ENCODE peak calls at places on chromosome X, in seven cellular contexts. A is endothelial cell, S is amniotic epithelial cell, U is tibial artery, D is SHP77, P is AG09309, C is activated T-cell treated with anti-CD3 and anti-CD28 coated beads for 4 hours. X is an unnamed sample.

GRCh38 chrX:40173662-40174593 is 76.2 kb upstream of the BCOR start:
- DNase-seq in A (peak; percentile 22), S (peak; percentile 62), U (peak; percentile 63), D (peak; percentile 50), P (no peak), C (peak; percentile 43), X (peak; percentile 42)

GRCh38 chrX:53028678-53029077 is 19.9 kb upstream of the GPR173 start:
- DNase-seq in A (no peak), S (no peak), U (no peak), D (no peak), P (no peak), C (no peak), X (no peak)

GRCh38 chrX:108122748-108123147 is 31.2 kb downstream of the ATG4A start:
- DNase-seq in A (no peak), S (no peak), U (no peak), D (no peak), P (peak; percentile 1), C (no peak), X (peak; percentile 21)

GRCh38 chrX:68748030-68748429 is 80.8 kb upstream of the EFNB1 start:
- DNase-seq in A (no peak), S (no peak), U (no peak), D (no peak), P (no peak), C (no peak), X (no peak)

GRCh38 chrX:73812256-73812655 is 249.3 kb downstream of the CHIC1 start:
- DNase-seq in A (no peak), S (no peak), U (no peak), D (no peak), P (no peak), C (no peak), X (no peak)

GRCh38 chrX:107851215-107851614 is 25.5 kb downstream of the MID2 start:
- DNase-seq in A (no peak), S (peak; percentile 28), U (no peak), D (no peak), P (no peak), C (no peak), X (peak; percentile 49)

GRCh38 chrX:146363919-146364318 is 445.7 kb upstream of the CXorf51B start:
- DNase-seq in A (no peak), S (no peak), U (no peak), D (no peak), P (no peak), C (no peak), X (no peak)

GRCh38 chrX:2498781-2499302 is 1.9 kb downstream of the DHRSX start:
- DNase-seq in A (no peak), S (peak; percentile 42), U (peak; percentile 69), D (no peak), P (no peak), C (no peak), X (peak; percentile 44)

GRCh38 chrX:22575161-22575845 is 302.6 kb downstream of the CBLL2 start:
- DNase-seq in A (no peak), S (peak; percentile 21), U (no peak), D (no peak), P (peak; percentile 8), C (no peak), X (no peak)

GRCh38 chrX:34563809-34564208 is 93.3 kb downstream of the TMEM47 start:
- DNase-seq in A (no peak), S (no peak), U (no peak), D (no peak), P (no peak), C (no peak), X (no peak)

GRCh38 chrX:154986826-154987575 is 35.5 kb downstream of the F8 start:
- DNase-seq in A (no peak), S (peak; percentile 77), U (no peak), D (no peak), P (no peak), C (no peak), X (peak; percentile 26)

GRCh38 chrX:145823132-145823531 is 5.5 kb downstream of the SLITRK2 start:
- DNase-seq in A (no peak), S (no peak), U (no peak), D (no peak), P (no peak), C (no peak), X (no peak)

GRCh38 chrX:1108451-1109445 is 103.7 kb downstream of the CRLF2 start:
- DNase-seq in A (no peak), S (no peak), U (peak; percentile 51), D (no peak), P (no peak), C (no peak), X (no peak)

GRCh38 chrX:108584617-108585211 is 145.1 kb downstream of the COL4A5 start:
- DNase-seq in A (peak; percentile 8), S (peak; percentile 5), U (no peak), D (no peak), P (no peak), C (no peak), X (peak; percentile 6)

GRCh38 chrX:39396358-39396995 is 595.2 kb downstream of the MID1IP1 start:
- DNase-seq in A (no peak), S (no peak), U (no peak), D (peak; percentile 46), P (no peak), C (no peak), X (no peak)

GRCh38 chrX:144275403-144275802 is 391.5 kb downstream of the UBE2NL start:
- DNase-seq in A (no peak), S (no peak), U (no peak), D (peak; percentile 20), P (no peak), C (no peak), X (no peak)

GRCh38 chrX:13377537-13377936 is 57.7 kb upstream of the ATXN3L start:
- DNase-seq in A (no peak), S (peak; percentile 87), U (no peak), D (peak; percentile 53), P (peak; percentile 85), C (no peak), X (peak; percentile 79)

GRCh38 chrX:145825896-145826295 is 8.3 kb downstream of the SLITRK2 start:
- DNase-seq in A (no peak), S (no peak), U (no peak), D (no peak), P (no peak), C (no peak), X (peak; percentile 4)

GRCh38 chrX:82813671-82814078 is 694.4 kb upstream of the POU3F4 start:
- DNase-seq in A (no peak), S (peak; percentile 34), U (no peak), D (no peak), P (no peak), C (no peak), X (peak; percentile 91)

GRCh38 chrX:66638591-66639500 is at the start of gene EDA2R:
- DNase-seq in A (peak; percentile 30), S (no peak), U (peak; percentile 64), D (peak; percentile 75), P (peak; percentile 50), C (peak; percentile 2), X (peak; percentile 93)

GRCh38 chrX:10173331-10173900 is 16.6 kb downstream of the CLCN4 start:
- DNase-seq in A (no peak), S (peak; percentile 91), U (no peak), D (no peak), P (peak; percentile 54), C (no peak), X (peak; percentile 97)

GRCh38 chrX:47568656-47569295 is 7.8 kb downstream of the ARAF start:
- DNase-seq in A (no peak), S (no peak), U (no peak), D (peak; percentile 23), P (no peak), C (no peak), X (no peak)

GRCh38 chrX:4091046-4091760 is 377.8 kb upstream of the PRKX start:
- DNase-seq in A (no peak), S (no peak), U (no peak), D (no peak), P (no peak), C (no peak), X (no peak)

GRCh38 chrX:40007746-40008705 is 89.7 kb downstream of the BCOR start:
- DNase-seq in A (no peak), S (no peak), U (no peak), D (no peak), P (no peak), C (no peak), X (no peak)